ENCODE peak calls at places on chromosomes 16 and 17, in seven cellular contexts. G, W, Y, B, Q, J and E are unnamed samples. For H3K4me1, the result is how much of the 10 kb centered on the place peaks cover.

GRCh38 chr16:31477220-31478216 is 5.4 kb upstream of the SLC5A2 start:
- DNase-seq in Q (peak), B (no peak), G (no peak), Y (peak), W (no peak), J (no peak), E (no peak)

GRCh38 chr16:31452631-31453106 is 6.6 kb upstream of the ARMC5 start:
- DNase-seq in W (no peak), J (no peak), B (peak), G (no peak), Q (peak), Y (peak), E (no peak)

GRCh38 chr16:48901712-48902374 is 291.9 kb upstream of the N4BP1 start:
- DNase-seq in Q (no peak), G (no peak), Y (no peak), J (no peak), B (no peak), W (no peak), E (no peak)

GRCh38 chr17:4747847-4748246 is 8.1 kb upstream of the CXCL16 start:
- DNase-seq in B (no peak), Y (no peak), J (no peak), Q (peak), W (no peak), G (no peak), E (no peak)

GRCh38 chr17:49980703-49981197 is 11.8 kb downstream of the DLX4 start:
- DNase-seq in W (no peak), Q (no peak), B (no peak), G (no peak), J (peak), Y (no peak), E (no peak)

GRCh38 chr17:29826045-29826692 is 103.9 kb downstream of the SSH2 start:
- DNase-seq in Y (no peak), G (no peak), Q (no peak), J (no peak), B (no peak), W (no peak), E (no peak)

GRCh38 chr17:48751172-48751571 is 22.6 kb upstream of the HOXB13 start:
- DNase-seq in Q (no peak), J (no peak), Y (no peak), G (no peak), W (no peak), B (no peak), E (no peak)

GRCh38 chr17:75077490-75078096 is 10.2 kb upstream of the SLC16A5 start:
- DNase-seq in W (peak), G (peak), Y (peak), J (no peak), Q (peak), B (peak), E (no peak)

GRCh38 chr16:89958068-89958467 is 9.5 kb downstream of the DEF8 start:
- DNase-seq in W (peak), Y (no peak), B (peak), J (no peak), G (no peak), Q (no peak), E (peak)

GRCh38 chr16:72312862-72313261 is 140.9 kb upstream of the PMFBP1 start:
- DNase-seq in Y (no peak), B (peak), W (no peak), J (no peak), Q (no peak), G (no peak), E (no peak)

GRCh38 chr16:55492756-55493380 is 13.9 kb downstream of the MMP2 start:
- DNase-seq in Y (no peak), G (no peak), Q (no peak), J (no peak), W (no peak), B (no peak), E (no peak)

GRCh38 chr16:66352304-66352703 is 14.2 kb upstream of the CDH5 start:
- DNase-seq in G (no peak), W (no peak), Y (no peak), J (no peak), Q (no peak), B (no peak), E (no peak)

GRCh38 chr16:63361032-63361624 is 1324.9 kb upstream of the CDH8 start:
- DNase-seq in J (peak), Y (no peak), G (no peak), Q (no peak), W (no peak), B (peak), E (peak)

GRCh38 chr16:86626284-86626683 is 47.9 kb downstream of the FOXL1 start:
- DNase-seq in Y (no peak), B (no peak), G (no peak), W (no peak), J (no peak), Q (no peak), E (no peak)

GRCh38 chr16:66357523-66357928 is 9.0 kb upstream of the CDH5 start:
- DNase-seq in Q (no peak), G (no peak), Y (no peak), B (peak), J (peak), W (peak), E (peak)

GRCh38 chr16:69199382-69199781 is 12.4 kb downstream of the SNTB2 start:
- DNase-seq in G (no peak), J (peak), Y (no peak), B (peak), W (no peak), Q (no peak), E (no peak)

GRCh38 chr17:1989135-1989534 is 36.0 kb downstream of the RTN4RL1 start:
- DNase-seq in Y (no peak), G (no peak), B (peak), Q (no peak), W (no peak), J (peak), E (peak)

GRCh38 chr16:89697161-89697615 is 4.3 kb downstream of the SPATA2L start:
- DNase-seq in Q (no peak), Y (peak), B (no peak), J (no peak), W (no peak), G (no peak), E (no peak)

GRCh38 chr17:44719444-44719843 is 11.0 kb downstream of the DBF4B start:
- DNase-seq in Y (no peak), Q (no peak), B (no peak), G (no peak), W (no peak), J (no peak), E (no peak)

GRCh38 chr16:11836653-11837244 is 14.6 kb downstream of the RSL1D1 start:
- DNase-seq in W (no peak), J (no peak), Y (no peak), Q (no peak), B (peak), G (no peak), E (no peak)

GRCh38 chr17:78369791-78370381 is 8.6 kb upstream of the PGS1 start:
- DNase-seq in B (no peak), J (no peak), G (no peak), Q (no peak), Y (no peak), W (no peak), E (peak)

GRCh38 chr17:27453466-27453865 is 2.8 kb upstream of the KSR1 start:
- DNase-seq in W (no peak), Q (no peak), G (no peak), J (no peak), Y (no peak), B (no peak), E (no peak)

GRCh38 chr17:40526668-40527067 is 25.2 kb upstream of the TNS4 start:
- DNase-seq in J (no peak), W (peak), Y (peak), B (no peak), G (no peak), Q (peak), E (peak)

GRCh38 chr17:79834575-79835469 is 4.4 kb downstream of the CBX4 start:
- DNase-seq in B (no peak), Q (peak), G (peak), Y (no peak), J (no peak), W (peak), E (peak)

GRCh38 chr16:20320592-20320991 is 6.7 kb downstream of the GP2 start:
- DNase-seq in G (no peak), Q (no peak), Y (no peak), W (no peak), B (no peak), J (no peak), E (no peak)

GRCh38 chr17:44581868-44582267 is 24.6 kb downstream of the FZD2 start:
- DNase-seq in Y (no peak), W (no peak), G (no peak), J (no peak), Q (peak), B (no peak), E (no peak)

GRCh38 chr16:84826558-84826941 is 6.8 kb downstream of the CRISPLD2 start:
- DNase-seq in W (no peak), Y (no peak), G (no peak), Q (no peak), J (no peak), B (no peak), E (peak)

GRCh38 chr16:4408323-4408690 is 8.1 kb downstream of the CORO7 start:
- DNase-seq in Y (no peak), W (no peak), J (no peak), B (no peak), G (no peak), Q (no peak), E (no peak)

GRCh38 chr16:10362077-10362863 is 23.6 kb upstream of the ATF7IP2 start:
- DNase-seq in Y (no peak), G (no peak), B (peak), W (no peak), J (no peak), Q (no peak), E (no peak)

DNA sequence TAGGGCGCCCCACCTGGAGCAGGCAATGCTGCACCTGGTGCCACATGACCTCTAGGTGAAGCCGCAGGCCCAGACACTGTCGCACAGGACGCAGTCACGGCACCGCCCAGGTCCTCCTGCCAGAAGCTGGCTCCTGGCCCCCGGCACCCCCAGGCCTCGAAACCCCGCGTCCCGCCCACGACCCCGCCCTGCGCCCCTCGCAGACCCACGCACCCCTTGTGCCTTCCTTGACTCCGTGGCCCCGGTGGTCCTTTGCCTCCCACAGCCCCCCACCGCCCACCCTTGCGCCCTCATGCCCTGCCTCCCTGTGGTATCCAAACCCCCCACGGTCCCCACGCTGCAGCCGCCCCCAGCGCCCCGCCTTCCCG is 6.3 kb upstream of the C1QTNF8 start:
- DNase-seq in B (no peak), J (no peak), W (no peak), Y (no peak), Q (no peak), G (no peak), E (no peak)
- H3K4me1 ChIP-seq in B (under half), J (under half), W (under half), Y (under half), Q (under half), G (under half), E (under half)

GRCh38 chr17:66799839-66800537 is 34.9 kb upstream of the CACNG5 start:
- DNase-seq in Q (peak), B (no peak), J (no peak), W (no peak), Y (no peak), G (no peak), E (no peak)
- TF ChIP-seq CTCF in Q (no peak), B (no peak), J (no peak), W (no peak), Y (no peak), G (no peak), E (no peak)

GRCh38 chr16:87951550-87952538 is 610 bp downstream of the BANP start:
- DNase-seq in G (no peak), J (no peak), Y (no peak), Q (peak), W (no peak), B (peak), E (peak)
- H3K27ac ChIP-seq in G (peak), J (peak), Y (peak), Q (peak), W (peak), B (peak), E (peak)

GRCh38 chr17:20154601-20155000 is 145.4 kb downstream of the SPECC1 start:
- DNase-seq in Y (no peak), J (no peak), G (no peak), W (no peak), Q (no peak), B (no peak), E (no peak)

GRCh38 chr17:20155258-20156195 is 146.4 kb downstream of the SPECC1 start:
- DNase-seq in G (peak), Y (peak), Q (peak), B (peak), W (peak), J (peak), E (peak)

GRCh38 chr17:20153231-20153630 is 144.1 kb downstream of the SPECC1 start:
- DNase-seq in J (no peak), W (no peak), Y (no peak), Q (no peak), B (no peak), G (no peak), E (no peak)

GRCh38 chr17:20156196-20157077 is 147.3 kb downstream of the SPECC1 start:
- DNase-seq in Y (peak), B (peak), W (no peak), J (peak), Q (peak), G (no peak), E (peak)

DNA sequence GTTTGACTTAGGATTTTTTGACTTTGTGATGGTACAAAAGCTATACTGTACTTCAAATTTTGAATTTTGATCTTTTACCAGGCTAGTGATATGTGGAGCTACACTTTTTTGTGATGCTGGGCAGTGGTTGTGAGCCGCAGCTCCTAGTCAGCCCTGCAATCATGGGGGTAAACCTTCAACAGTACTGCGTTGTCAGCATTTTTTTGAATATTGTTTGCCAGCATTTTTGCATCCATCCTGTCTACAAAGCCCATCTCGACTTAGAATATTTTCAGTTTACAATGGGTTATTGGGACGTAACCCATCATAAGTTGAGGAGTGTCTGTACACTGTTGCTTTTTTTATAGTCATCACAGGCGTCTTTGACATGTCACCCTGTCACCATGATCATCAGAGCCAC is 142.0 kb downstream of the SPECC1 start:
- DNase-seq in G (no peak), W (no peak), Q (no peak), Y (no peak), J (no peak), B (no peak), E (no peak)
- H3K4me1 ChIP-seq in G (under half), W (under half), Q (under half), Y (under half), J (under half), B (under half), E (under half)

DNA sequence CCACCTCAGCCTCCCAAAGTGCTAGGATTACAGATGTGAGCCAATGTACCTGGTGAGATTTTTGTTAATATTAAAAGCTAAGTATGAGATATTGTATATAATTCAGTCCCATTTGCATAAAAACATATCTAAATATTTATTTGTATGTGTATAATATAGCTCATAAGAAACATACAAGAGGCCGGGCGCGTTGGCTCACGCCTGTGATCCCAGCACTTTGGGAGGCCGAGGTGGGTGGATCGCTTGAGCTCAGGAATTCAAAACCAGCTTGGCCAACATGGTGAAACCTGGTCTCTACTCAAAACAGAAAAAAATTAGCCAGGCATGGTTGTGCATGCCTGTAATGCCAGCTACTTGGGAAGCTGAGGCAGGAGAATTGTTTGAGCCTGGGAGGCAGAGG is 16.8 kb upstream of the BCO1 start:
- DNase-seq in Q (no peak), Y (no peak), J (no peak), B (no peak), G (no peak), W (no peak), E (no peak)
- TF ChIP-seq CTCF in Q (no peak), Y (no peak), J (no peak), B (no peak), G (no peak), W (no peak), E (no peak)